ENCODE peak calls at places on chromosome 3, in six cellular contexts. One of them, this sample, is unnamed.

GRCh38 chr3:171640520-171641412 is 169.5 kb downstream of the PLD1 start:
- DNase-seq in glutamatergic neuron: no peak
- DNase-seq in astrocyte of the spinal cord: peak; percentile 37
- DNase-seq in B cell: no peak
- DNase-seq in WTC11: peak; percentile 23
- DNase-seq in cardiac muscle cell: peak; percentile 81
- DNase-seq in this sample: no peak

GRCh38 chr3:112847692-112848091 is 1.0 kb upstream of the CD200R1L start:
- DNase-seq in glutamatergic neuron: no peak
- DNase-seq in astrocyte of the spinal cord: no peak
- DNase-seq in B cell: no peak
- DNase-seq in WTC11: no peak
- DNase-seq in cardiac muscle cell: no peak
- DNase-seq in this sample: no peak

GRCh38 chr3:21734746-21735145 is 16.3 kb downstream of the ZNF385D start:
- DNase-seq in glutamatergic neuron: no peak
- DNase-seq in astrocyte of the spinal cord: no peak
- DNase-seq in B cell: no peak
- DNase-seq in WTC11: no peak
- DNase-seq in cardiac muscle cell: no peak
- DNase-seq in this sample: no peak

GRCh38 chr3:187997490-187997889 is 156.5 kb upstream of the LPP start:
- DNase-seq in glutamatergic neuron: no peak
- DNase-seq in astrocyte of the spinal cord: no peak
- DNase-seq in B cell: no peak
- DNase-seq in WTC11: no peak
- DNase-seq in cardiac muscle cell: no peak
- DNase-seq in this sample: no peak

GRCh38 chr3:160278210-160278609 is 53.0 kb downstream of the C3orf80 start:
- DNase-seq in glutamatergic neuron: no peak
- DNase-seq in astrocyte of the spinal cord: no peak
- DNase-seq in B cell: no peak
- DNase-seq in WTC11: no peak
- DNase-seq in cardiac muscle cell: no peak
- DNase-seq in this sample: no peak

GRCh38 chr3:134810052-134810435 is 15.0 kb downstream of the EPHB1 start:
- DNase-seq in glutamatergic neuron: no peak
- DNase-seq in astrocyte of the spinal cord: no peak
- DNase-seq in B cell: no peak
- DNase-seq in WTC11: no peak
- DNase-seq in cardiac muscle cell: no peak
- DNase-seq in this sample: no peak

GRCh38 chr3:24520941-24521305 is 26.3 kb upstream of the THRB start:
- DNase-seq in glutamatergic neuron: no peak
- DNase-seq in astrocyte of the spinal cord: no peak
- DNase-seq in B cell: no peak
- DNase-seq in WTC11: no peak
- DNase-seq in cardiac muscle cell: no peak
- DNase-seq in this sample: no peak

GRCh38 chr3:56800373-56801150 is 1.2 kb downstream of the ARHGEF3 start:
- DNase-seq in glutamatergic neuron: no peak
- DNase-seq in astrocyte of the spinal cord: no peak
- DNase-seq in B cell: no peak
- DNase-seq in WTC11: no peak
- DNase-seq in cardiac muscle cell: no peak
- DNase-seq in this sample: peak; percentile 50

GRCh38 chr3:141860086-141860669 is 16.3 kb upstream of the ATP1B3 start:
- DNase-seq in glutamatergic neuron: no peak
- DNase-seq in astrocyte of the spinal cord: no peak
- DNase-seq in B cell: no peak
- DNase-seq in WTC11: no peak
- DNase-seq in cardiac muscle cell: no peak
- DNase-seq in this sample: no peak

GRCh38 chr3:11556851-11557644 is 86.7 kb downstream of the VGLL4 start:
- DNase-seq in glutamatergic neuron: peak; percentile 70
- DNase-seq in astrocyte of the spinal cord: peak; percentile 95
- DNase-seq in B cell: no peak
- DNase-seq in WTC11: no peak
- DNase-seq in cardiac muscle cell: no peak
- DNase-seq in this sample: no peak

GRCh38 chr3:179324270-179324754 is 1.5 kb downstream of the ZNF639 start:
- DNase-seq in glutamatergic neuron: no peak
- DNase-seq in astrocyte of the spinal cord: peak; percentile 52
- DNase-seq in B cell: no peak
- DNase-seq in WTC11: no peak
- DNase-seq in cardiac muscle cell: no peak
- DNase-seq in this sample: peak; percentile 50

GRCh38 chr3:197302696-197303341 is 4.4 kb upstream of the DLG1 start:
- DNase-seq in glutamatergic neuron: no peak
- DNase-seq in astrocyte of the spinal cord: peak; percentile 84
- DNase-seq in B cell: no peak
- DNase-seq in WTC11: no peak
- DNase-seq in cardiac muscle cell: no peak
- DNase-seq in this sample: no peak

GRCh38 chr3:137944593-137944992 is 65.4 kb upstream of the CLDN18 start:
- DNase-seq in glutamatergic neuron: no peak
- DNase-seq in astrocyte of the spinal cord: no peak
- DNase-seq in B cell: no peak
- DNase-seq in WTC11: no peak
- DNase-seq in cardiac muscle cell: no peak
- DNase-seq in this sample: no peak

GRCh38 chr3:108589081-108589997 is at the start of the genes CIP2A and DZIP3:
- DNase-seq in glutamatergic neuron: peak; percentile 98
- DNase-seq in astrocyte of the spinal cord: peak; percentile 97
- DNase-seq in B cell: peak; percentile 79
- DNase-seq in WTC11: peak; percentile 97
- DNase-seq in cardiac muscle cell: peak; percentile 98
- DNase-seq in this sample: peak; percentile 90

GRCh38 chr3:43581343-43581742 is 40.5 kb downstream of the ANO10 start:
- DNase-seq in glutamatergic neuron: no peak
- DNase-seq in astrocyte of the spinal cord: no peak
- DNase-seq in B cell: no peak
- DNase-seq in WTC11: no peak
- DNase-seq in cardiac muscle cell: no peak
- DNase-seq in this sample: no peak

GRCh38 chr3:128412180-128413002 is 54.3 kb downstream of the DNAJB8 start:
- DNase-seq in glutamatergic neuron: no peak
- DNase-seq in astrocyte of the spinal cord: no peak
- DNase-seq in B cell: no peak
- DNase-seq in WTC11: no peak
- DNase-seq in cardiac muscle cell: no peak
- DNase-seq in this sample: no peak

GRCh38 chr3:126850370-126851085 is 132.4 kb upstream of the PLXNA1 start:
- DNase-seq in glutamatergic neuron: no peak
- DNase-seq in astrocyte of the spinal cord: peak; percentile 69
- DNase-seq in B cell: no peak
- DNase-seq in WTC11: peak; percentile 72
- DNase-seq in cardiac muscle cell: peak; percentile 93
- DNase-seq in this sample: no peak

GRCh38 chr3:58072046-58072445 is 63.8 kb downstream of the FLNB start:
- DNase-seq in glutamatergic neuron: no peak
- DNase-seq in astrocyte of the spinal cord: peak; percentile 90
- DNase-seq in B cell: no peak
- DNase-seq in WTC11: no peak
- DNase-seq in cardiac muscle cell: no peak
- DNase-seq in this sample: no peak

GRCh38 chr3:153967260-153967659 is 153.9 kb upstream of the ARHGEF26 start:
- DNase-seq in glutamatergic neuron: no peak
- DNase-seq in astrocyte of the spinal cord: no peak
- DNase-seq in B cell: no peak
- DNase-seq in WTC11: no peak
- DNase-seq in cardiac muscle cell: no peak
- DNase-seq in this sample: no peak

GRCh38 chr3:130658666-130659065 is 88.0 kb downstream of the PIK3R4 start:
- DNase-seq in glutamatergic neuron: no peak
- DNase-seq in astrocyte of the spinal cord: peak; percentile 83
- DNase-seq in B cell: no peak
- DNase-seq in WTC11: no peak
- DNase-seq in cardiac muscle cell: no peak
- DNase-seq in this sample: no peak

GRCh38 chr3:150756491-150757059 is 6.4 kb downstream of the SIAH2 start:
- DNase-seq in glutamatergic neuron: no peak
- DNase-seq in astrocyte of the spinal cord: no peak
- DNase-seq in B cell: no peak
- DNase-seq in WTC11: no peak
- DNase-seq in cardiac muscle cell: no peak
- DNase-seq in this sample: no peak

GRCh38 chr3:187738089-187738399 is 7.2 kb downstream of the BCL6 start:
- DNase-seq in glutamatergic neuron: no peak
- DNase-seq in astrocyte of the spinal cord: no peak
- DNase-seq in B cell: no peak
- DNase-seq in WTC11: no peak
- DNase-seq in cardiac muscle cell: no peak
- DNase-seq in this sample: no peak

GRCh38 chr3:130850044-130850797 is 43.7 kb upstream of the ATP2C1 start:
- DNase-seq in glutamatergic neuron: no peak
- DNase-seq in astrocyte of the spinal cord: peak; percentile 56
- DNase-seq in B cell: no peak
- DNase-seq in WTC11: no peak
- DNase-seq in cardiac muscle cell: no peak
- DNase-seq in this sample: peak; percentile 50

GRCh38 chr3:41632705-41633104 is 329.2 kb downstream of the ULK4 start:
- DNase-seq in glutamatergic neuron: no peak
- DNase-seq in astrocyte of the spinal cord: no peak
- DNase-seq in B cell: no peak
- DNase-seq in WTC11: no peak
- DNase-seq in cardiac muscle cell: no peak
- DNase-seq in this sample: no peak

GRCh38 chr3:111809196-111809595 is 49.9 kb upstream of the PHLDB2 start:
- DNase-seq in glutamatergic neuron: no peak
- DNase-seq in astrocyte of the spinal cord: peak; percentile 87
- DNase-seq in B cell: no peak
- DNase-seq in WTC11: no peak
- DNase-seq in cardiac muscle cell: no peak
- DNase-seq in this sample: no peak

GRCh38 chr3:169992156-169992555 is 25.5 kb downstream of the SEC62 start:
- DNase-seq in glutamatergic neuron: no peak
- DNase-seq in astrocyte of the spinal cord: no peak
- DNase-seq in B cell: no peak
- DNase-seq in WTC11: no peak
- DNase-seq in cardiac muscle cell: peak; percentile 20
- DNase-seq in this sample: no peak

GRCh38 chr3:119786409-119786808 is 4.5 kb downstream of the NR1I2 start:
- DNase-seq in glutamatergic neuron: no peak
- DNase-seq in astrocyte of the spinal cord: no peak
- DNase-seq in B cell: no peak
- DNase-seq in WTC11: no peak
- DNase-seq in cardiac muscle cell: no peak
- DNase-seq in this sample: no peak

DNA sequence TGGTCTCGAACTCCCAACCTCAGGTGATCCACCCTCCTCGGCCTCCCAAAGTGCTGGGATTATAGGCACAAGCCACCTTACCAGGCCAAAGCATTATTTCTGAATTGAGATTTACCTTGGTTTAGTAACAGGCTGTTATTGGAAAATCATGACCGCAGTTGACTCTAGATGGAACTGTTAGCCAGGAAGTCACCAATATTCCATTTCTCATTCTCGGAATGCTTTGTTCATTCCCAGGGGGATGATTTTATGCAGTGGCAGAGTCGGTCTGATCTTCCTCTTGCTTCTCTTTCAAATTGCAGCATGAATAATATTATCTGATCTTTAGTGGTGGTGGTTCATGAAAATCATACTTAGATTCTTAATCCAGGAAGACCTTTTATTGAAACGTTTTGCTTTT is 195.5 kb upstream of the MBNL1 start:
- DNase-seq in glutamatergic neuron: no peak
- DNase-seq in astrocyte of the spinal cord: peak; percentile 31
- DNase-seq in B cell: no peak
- DNase-seq in WTC11: no peak
- DNase-seq in cardiac muscle cell: no peak
- DNase-seq in this sample: no peak
- TF ChIP-seq CTCF in glutamatergic neuron: no peak
- TF ChIP-seq CTCF in astrocyte of the spinal cord: peak; percentile 15
- TF ChIP-seq CTCF in B cell: no peak
- TF ChIP-seq CTCF in WTC11: no peak
- TF ChIP-seq CTCF in cardiac muscle cell: peak; percentile 13
- TF ChIP-seq CTCF in this sample: no peak

DNA sequence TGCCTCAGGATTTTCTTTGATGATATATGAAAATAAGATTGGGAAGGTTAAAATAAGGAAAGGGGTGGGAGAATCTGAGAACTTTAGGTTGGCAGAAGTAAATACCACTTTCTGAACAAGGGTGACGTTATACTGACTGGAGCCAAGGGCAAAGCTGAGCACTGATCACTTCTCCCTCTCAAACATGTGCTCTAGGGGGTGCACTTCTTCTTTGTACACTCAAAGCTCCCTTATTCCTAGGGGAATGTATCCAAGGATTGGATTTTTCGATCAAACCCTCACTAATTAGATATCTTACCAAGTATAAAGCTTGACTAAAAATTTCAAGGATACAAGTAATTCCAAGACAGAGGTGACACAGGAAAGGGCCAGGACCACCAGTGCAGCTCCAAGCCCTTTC is 243.9 kb upstream of the UMPS start:
- DNase-seq in glutamatergic neuron: no peak
- DNase-seq in astrocyte of the spinal cord: no peak
- DNase-seq in B cell: no peak
- DNase-seq in WTC11: no peak
- DNase-seq in cardiac muscle cell: peak; percentile 20
- DNase-seq in this sample: no peak
- TF ChIP-seq CTCF in glutamatergic neuron: no peak
- TF ChIP-seq CTCF in astrocyte of the spinal cord: no peak
- TF ChIP-seq CTCF in B cell: no peak
- TF ChIP-seq CTCF in WTC11: no peak
- TF ChIP-seq CTCF in cardiac muscle cell: peak; percentile 11
- TF ChIP-seq CTCF in this sample: no peak

DNA sequence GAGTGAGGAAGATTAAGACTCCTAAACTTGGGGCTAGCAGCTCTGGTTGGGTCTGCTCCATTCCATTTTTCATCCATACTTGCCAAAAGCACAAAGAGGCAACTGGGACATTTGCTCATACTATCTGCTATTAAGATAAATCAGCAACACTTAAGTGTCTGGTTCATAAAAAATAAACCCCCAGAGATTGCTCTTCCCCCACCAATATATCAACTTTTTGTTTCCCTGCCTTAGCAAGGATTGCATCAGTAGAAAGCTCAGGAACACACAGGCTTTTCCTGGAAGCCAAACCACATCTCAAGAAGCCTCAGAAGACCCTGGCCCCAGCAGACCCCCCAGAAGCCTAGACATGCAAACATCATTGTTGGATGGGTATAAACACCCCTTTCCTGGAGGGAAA is 232.4 kb upstream of the WNT5A start:
- DNase-seq in glutamatergic neuron: no peak
- DNase-seq in astrocyte of the spinal cord: no peak
- DNase-seq in B cell: no peak
- DNase-seq in WTC11: no peak
- DNase-seq in cardiac muscle cell: no peak
- DNase-seq in this sample: no peak
- TF ChIP-seq CTCF in glutamatergic neuron: no peak
- TF ChIP-seq CTCF in astrocyte of the spinal cord: no peak
- TF ChIP-seq CTCF in B cell: no peak
- TF ChIP-seq CTCF in WTC11: no peak
- TF ChIP-seq CTCF in cardiac muscle cell: no peak
- TF ChIP-seq CTCF in this sample: no peak

DNA sequence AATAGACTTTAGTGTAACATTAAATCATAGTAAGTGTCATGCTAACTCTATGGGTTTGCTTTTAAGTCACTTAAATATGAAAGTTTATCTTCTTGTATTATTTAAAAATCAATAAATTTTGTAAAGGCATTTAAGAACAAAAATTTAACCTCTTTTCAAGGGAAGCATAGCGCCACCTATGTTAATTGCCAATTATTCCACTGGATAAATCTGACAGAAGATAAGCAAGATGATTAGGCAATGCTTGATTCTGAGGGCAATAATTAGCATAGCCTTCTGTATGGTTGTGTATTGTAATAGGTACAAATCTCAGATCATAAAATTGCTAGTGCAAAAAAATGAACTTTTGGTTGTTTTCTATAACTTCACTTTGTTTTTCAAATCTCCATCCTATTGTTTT is 560.1 kb downstream of the GRM7 start:
- DNase-seq in glutamatergic neuron: no peak
- DNase-seq in astrocyte of the spinal cord: no peak
- DNase-seq in B cell: no peak
- DNase-seq in WTC11: no peak
- DNase-seq in cardiac muscle cell: no peak
- DNase-seq in this sample: no peak
- TF ChIP-seq CTCF in glutamatergic neuron: no peak
- TF ChIP-seq CTCF in astrocyte of the spinal cord: no peak
- TF ChIP-seq CTCF in B cell: no peak
- TF ChIP-seq CTCF in WTC11: no peak
- TF ChIP-seq CTCF in cardiac muscle cell: no peak
- TF ChIP-seq CTCF in this sample: no peak